ENCODE peak calls at places on chromosomes 6 and 20, in eight cellular contexts. Y, P, Z, F, A, O, B and N are unnamed samples.

GRCh38 chr20:13286600-13286999 is 65.5 kb downstream of the ISM1 start:
- DNase-seq in Y (no peak), P (no peak), Z (no peak), F (no peak), A (no peak), O (peak; percentile 84), B (no peak), N (no peak)

GRCh38 chr20:23628402-23629016 is 9.2 kb downstream of the CST3 start:
- DNase-seq in Y (no peak), P (peak; percentile 35), Z (no peak), F (no peak), A (no peak), O (no peak), B (no peak), N (no peak)

GRCh38 chr6:69232506-69233194 is 564.2 kb downstream of the LMBRD1 start:
- DNase-seq in Y (peak; percentile 91), P (peak; percentile 89), Z (no peak), F (peak; percentile 80), A (peak; percentile 91), O (peak; percentile 56), B (peak; percentile 45), N (peak; percentile 59)

GRCh38 chr6:161417712-161418457 is 144.0 kb upstream of the AGPAT4 start:
- DNase-seq in Y (no peak), P (peak; percentile 80), Z (no peak), F (no peak), A (peak; percentile 16), O (no peak), B (peak; percentile 47), N (peak; percentile 99)

GRCh38 chr6:84094050-84094435 is 60.5 kb downstream of the MRAP2 start:
- DNase-seq in Y (no peak), P (no peak), Z (no peak), F (no peak), A (no peak), O (no peak), B (no peak), N (no peak)

GRCh38 chr6:17820055-17820454 is 113.3 kb upstream of the NUP153 start:
- DNase-seq in Y (peak; percentile 8), P (no peak), Z (no peak), F (no peak), A (peak; percentile 39), O (no peak), B (peak; percentile 57), N (no peak)

GRCh38 chr6:144957236-144957937 is 672.3 kb downstream of the UTRN start:
- DNase-seq in Y (no peak), P (no peak), Z (no peak), F (no peak), A (no peak), O (no peak), B (no peak), N (no peak)

GRCh38 chr20:7710440-7710839 is 229.8 kb downstream of the HAO1 start:
- DNase-seq in Y (no peak), P (no peak), Z (no peak), F (no peak), A (no peak), O (no peak), B (no peak), N (no peak)

GRCh38 chr20:8912731-8913130 is 156.2 kb upstream of the PLCB4 start:
- DNase-seq in Y (no peak), P (no peak), Z (no peak), F (no peak), A (no peak), O (no peak), B (no peak), N (no peak)

GRCh38 chr6:80304014-80304413 is 197.5 kb downstream of the BCKDHB start:
- DNase-seq in Y (no peak), P (no peak), Z (no peak), F (no peak), A (no peak), O (no peak), B (no peak), N (no peak)

GRCh38 chr20:34720266-34720665 is 16.1 kb downstream of the TP53INP2 start:
- DNase-seq in Y (no peak), P (no peak), Z (no peak), F (no peak), A (no peak), O (no peak), B (no peak), N (no peak)

GRCh38 chr6:37253608-37254007 is 4.0 kb upstream of the TBC1D22B start:
- DNase-seq in Y (no peak), P (no peak), Z (no peak), F (no peak), A (no peak), O (no peak), B (no peak), N (no peak)

GRCh38 chr6:142223938-142224337 is 76.9 kb downstream of the VTA1 start:
- DNase-seq in Y (no peak), P (no peak), Z (no peak), F (no peak), A (no peak), O (no peak), B (no peak), N (no peak)

GRCh38 chr6:106197441-106197840 is 111.3 kb downstream of the PRDM1 start:
- DNase-seq in Y (no peak), P (peak; percentile 46), Z (no peak), F (no peak), A (no peak), O (no peak), B (no peak), N (no peak)

GRCh38 chr6:134317471-134318131 is at the start of gene SGK1:
- DNase-seq in Y (peak; percentile 25), P (peak; percentile 55), Z (peak; percentile 4), F (peak; percentile 68), A (peak; percentile 81), O (peak; percentile 78), B (peak; percentile 66), N (no peak)

DNA sequence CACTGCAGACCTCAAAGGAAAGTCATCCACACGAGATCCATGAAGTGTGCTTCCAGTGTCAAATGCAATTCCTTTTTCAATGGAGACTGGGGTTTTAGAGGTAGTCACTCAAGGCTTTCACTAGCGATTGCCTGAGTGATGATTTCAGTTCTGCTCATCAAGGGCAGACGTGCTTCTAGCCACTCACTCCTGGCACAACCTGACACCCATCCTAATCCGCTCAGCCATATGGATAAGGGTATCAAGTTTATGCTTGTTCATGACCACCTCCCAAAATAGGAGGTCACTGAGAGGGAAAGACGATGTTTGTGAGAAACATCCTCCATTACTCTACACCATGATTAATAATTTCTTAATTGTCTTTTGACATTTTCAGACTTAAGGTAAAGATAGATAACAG is 91.3 kb upstream of the HEY2 start:
- DNase-seq in Y (peak; percentile 11), P (no peak), Z (no peak), F (no peak), A (no peak), O (no peak), B (no peak), N (no peak)
- H3K27me3 ChIP-seq in Y (no peaks in the 10 kb centered on the region), P (no peaks in the 10 kb centered on the region), Z (no peaks in the 10 kb centered on the region), F (no peaks in the 10 kb centered on the region), A (no peaks in the 10 kb centered on the region), O (no peaks in the 10 kb centered on the region), B (no peaks in the 10 kb centered on the region), N (no peaks in the 10 kb centered on the region)

GRCh38 chr20:61246269-61246668 is 5.8 kb upstream of the CDH4 start:
- DNase-seq in Y (no peak), P (no peak), Z (no peak), F (no peak), A (no peak), O (no peak), B (no peak), N (no peak)

GRCh38 chr20:61252601-61253263 is 671 bp downstream of the CDH4 start:
- DNase-seq in Y (peak; percentile 37), P (peak; percentile 51), Z (no peak), F (no peak), A (peak; percentile 13), O (peak; percentile 32), B (peak; percentile 81), N (peak; percentile 15)

GRCh38 chr20:61251529-61252393 is at the start of gene CDH4:
- DNase-seq in Y (peak; percentile 63), P (no peak), Z (no peak), F (no peak), A (peak; percentile 75), O (peak; percentile 53), B (peak; percentile 93), N (no peak)

GRCh38 chr20:61253264-61253639 is 1.2 kb downstream of the CDH4 start:
- DNase-seq in Y (peak; percentile 67), P (no peak), Z (no peak), F (no peak), A (peak; percentile 69), O (no peak), B (peak; percentile 92), N (no peak)

GRCh38 chr20:61249626-61250025 is 2.4 kb upstream of the CDH4 start:
- DNase-seq in Y (no peak), P (no peak), Z (no peak), F (no peak), A (no peak), O (no peak), B (no peak), N (no peak)
- H3K27me3 ChIP-seq in Y (peaks cover 70% of the 10 kb centered on the region), P (peaks cover 3% of the 10 kb centered on the region), Z (peaks cover 5% of the 10 kb centered on the region), F (no peaks in the 10 kb centered on the region), A (peaks cover 87% of the 10 kb centered on the region), O (peaks cover 4% of the 10 kb centered on the region), B (peaks cover 68% of the 10 kb centered on the region), N (peaks cover 74% of the 10 kb centered on the region)

GRCh38 chr6:967666-968065 is 274.7 kb upstream of the EXOC2 start:
- DNase-seq in Y (no peak), P (no peak), Z (no peak), F (no peak), A (no peak), O (no peak), B (no peak), N (no peak)

GRCh38 chr6:960356-960755 is 267.4 kb upstream of the EXOC2 start:
- DNase-seq in Y (no peak), P (no peak), Z (no peak), F (no peak), A (peak; percentile 17), O (no peak), B (no peak), N (no peak)

GRCh38 chr6:958531-958930 is 265.6 kb upstream of the EXOC2 start:
- DNase-seq in Y (no peak), P (no peak), Z (no peak), F (no peak), A (no peak), O (peak; percentile 6), B (no peak), N (peak; percentile 90)

GRCh38 chr6:961407-961930 is 268.5 kb upstream of the EXOC2 start:
- DNase-seq in Y (no peak), P (no peak), Z (no peak), F (no peak), A (no peak), O (no peak), B (no peak), N (no peak)

GRCh38 chr6:963456-963855 is 270.5 kb upstream of the EXOC2 start:
- DNase-seq in Y (no peak), P (no peak), Z (no peak), F (no peak), A (no peak), O (no peak), B (no peak), N (no peak)
- H3K27me3 ChIP-seq in Y (no peaks in the 10 kb centered on the region), P (no peaks in the 10 kb centered on the region), Z (peaks cover 3% of the 10 kb centered on the region), F (no peaks in the 10 kb centered on the region), A (no peaks in the 10 kb centered on the region), O (no peaks in the 10 kb centered on the region), B (no peaks in the 10 kb centered on the region), N (no peaks in the 10 kb centered on the region)

DNA sequence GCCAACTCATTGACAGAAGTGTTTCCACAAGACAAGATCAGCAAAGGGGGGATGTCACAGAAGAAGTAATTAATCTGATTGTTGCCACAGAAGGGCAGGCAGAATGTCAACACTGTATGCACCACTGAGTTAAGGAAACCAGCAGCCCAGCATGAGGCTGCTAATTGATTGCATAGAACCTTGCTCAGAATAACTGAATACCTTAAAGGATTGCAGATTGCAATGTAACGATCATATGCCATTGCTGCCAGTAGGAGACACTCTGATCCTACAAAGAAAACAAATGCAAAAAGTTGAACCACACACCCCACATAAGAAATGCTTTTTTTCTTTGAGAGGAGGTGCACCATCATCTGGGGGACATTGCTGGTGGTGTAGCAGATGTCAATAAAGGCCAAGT is 13.1 kb downstream of the OR5V1 start:
- DNase-seq in Y (no peak), P (no peak), Z (no peak), F (no peak), A (peak; percentile 40), O (no peak), B (no peak), N (no peak)
- H3K27me3 ChIP-seq in Y (no peaks in the 10 kb centered on the region), P (no peaks in the 10 kb centered on the region), Z (no peaks in the 10 kb centered on the region), F (no peaks in the 10 kb centered on the region), A (no peaks in the 10 kb centered on the region), O (peaks cover 1% of the 10 kb centered on the region), B (no peaks in the 10 kb centered on the region), N (no peaks in the 10 kb centered on the region)